ENCODE peak calls at places on chromosomes 13 and 19, in seven cellular contexts. One of them, this sample, is unnamed.

GRCh38 chr19:5403968-5404640 is 51.1 kb upstream of the ZNRF4 start:
- DNase-seq in PC-3: peak
- DNase-seq in WERI-Rb-1: no peak
- DNase-seq in effector memory CD4-positive, alpha-beta T cell: no peak
- DNase-seq in suprapubic skin: no peak
- DNase-seq in GM23338: peak
- DNase-seq in mesendoderm: peak
- DNase-seq in this sample: no peak

GRCh38 chr19:4707322-4707721 is 16.3 kb downstream of the DPP9 start:
- DNase-seq in WERI-Rb-1: no peak
- DNase-seq in mesendoderm: no peak
- DNase-seq in suprapubic skin: no peak
- DNase-seq in GM23338: no peak
- DNase-seq in effector memory CD4-positive, alpha-beta T cell: no peak
- DNase-seq in PC-3: no peak
- DNase-seq in this sample: no peak

GRCh38 chr13:99796175-99796819 is 175.3 kb downstream of the ZIC5 start:
- DNase-seq in suprapubic skin: no peak
- DNase-seq in mesendoderm: peak
- DNase-seq in effector memory CD4-positive, alpha-beta T cell: no peak
- DNase-seq in PC-3: peak
- DNase-seq in GM23338: peak
- DNase-seq in WERI-Rb-1: no peak
- DNase-seq in this sample: no peak

GRCh38 chr19:15631817-15632216 is 8.9 kb upstream of the CYP4F3 start:
- DNase-seq in GM23338: peak
- DNase-seq in effector memory CD4-positive, alpha-beta T cell: no peak
- DNase-seq in PC-3: peak
- DNase-seq in suprapubic skin: no peak
- DNase-seq in mesendoderm: peak
- DNase-seq in WERI-Rb-1: peak
- DNase-seq in this sample: no peak

GRCh38 chr13:30108913-30109237 is 198.5 kb downstream of the KATNAL1 start:
- DNase-seq in suprapubic skin: peak
- DNase-seq in GM23338: no peak
- DNase-seq in mesendoderm: no peak
- DNase-seq in effector memory CD4-positive, alpha-beta T cell: no peak
- DNase-seq in PC-3: peak
- DNase-seq in WERI-Rb-1: no peak
- DNase-seq in this sample: no peak

GRCh38 chr13:93248627-93249047 is 22.0 kb downstream of the GPC6 start:
- DNase-seq in PC-3: peak
- DNase-seq in mesendoderm: peak
- DNase-seq in suprapubic skin: no peak
- DNase-seq in WERI-Rb-1: peak
- DNase-seq in effector memory CD4-positive, alpha-beta T cell: no peak
- DNase-seq in GM23338: peak
- DNase-seq in this sample: no peak

GRCh38 chr19:16064209-16064889 is 11.9 kb upstream of the TPM4 start:
- DNase-seq in suprapubic skin: no peak
- DNase-seq in mesendoderm: no peak
- DNase-seq in GM23338: no peak
- DNase-seq in effector memory CD4-positive, alpha-beta T cell: no peak
- DNase-seq in WERI-Rb-1: no peak
- DNase-seq in PC-3: no peak
- DNase-seq in this sample: no peak

GRCh38 chr13:113623491-113624234 is 34.3 kb downstream of the ATP4B start:
- DNase-seq in GM23338: no peak
- DNase-seq in PC-3: no peak
- DNase-seq in suprapubic skin: peak
- DNase-seq in WERI-Rb-1: no peak
- DNase-seq in mesendoderm: no peak
- DNase-seq in effector memory CD4-positive, alpha-beta T cell: no peak
- DNase-seq in this sample: no peak

GRCh38 chr19:23283925-23284324 is 33.7 kb upstream of the ZNF724 start:
- DNase-seq in mesendoderm: peak
- DNase-seq in WERI-Rb-1: peak
- DNase-seq in PC-3: peak
- DNase-seq in effector memory CD4-positive, alpha-beta T cell: peak
- DNase-seq in suprapubic skin: no peak
- DNase-seq in GM23338: peak
- DNase-seq in this sample: no peak

GRCh38 chr19:32717496-32717895 is 2.1 kb upstream of the TDRD12 start:
- DNase-seq in WERI-Rb-1: no peak
- DNase-seq in PC-3: no peak
- DNase-seq in effector memory CD4-positive, alpha-beta T cell: no peak
- DNase-seq in mesendoderm: no peak
- DNase-seq in suprapubic skin: no peak
- DNase-seq in GM23338: no peak
- DNase-seq in this sample: no peak

GRCh38 chr13:109271991-109272454 is 514.4 kb downstream of the IRS2 start:
- DNase-seq in mesendoderm: peak
- DNase-seq in GM23338: no peak
- DNase-seq in WERI-Rb-1: no peak
- DNase-seq in PC-3: peak
- DNase-seq in effector memory CD4-positive, alpha-beta T cell: no peak
- DNase-seq in suprapubic skin: no peak
- DNase-seq in this sample: no peak

GRCh38 chr19:40803857-40804782 is 5.1 kb downstream of the EGLN2 start:
- DNase-seq in GM23338: peak
- DNase-seq in mesendoderm: peak
- DNase-seq in WERI-Rb-1: peak
- DNase-seq in suprapubic skin: no peak
- DNase-seq in PC-3: peak
- DNase-seq in effector memory CD4-positive, alpha-beta T cell: peak
- DNase-seq in this sample: no peak

GRCh38 chr13:50574731-50575130 is 268.8 kb downstream of the DLEU7 start:
- DNase-seq in WERI-Rb-1: no peak
- DNase-seq in mesendoderm: no peak
- DNase-seq in GM23338: no peak
- DNase-seq in effector memory CD4-positive, alpha-beta T cell: no peak
- DNase-seq in suprapubic skin: no peak
- DNase-seq in PC-3: no peak
- DNase-seq in this sample: no peak

GRCh38 chr19:49911381-49912145 is 14.9 kb upstream of the IL4I1 start:
- DNase-seq in PC-3: no peak
- DNase-seq in mesendoderm: no peak
- DNase-seq in effector memory CD4-positive, alpha-beta T cell: no peak
- DNase-seq in WERI-Rb-1: no peak
- DNase-seq in GM23338: no peak
- DNase-seq in suprapubic skin: no peak
- DNase-seq in this sample: no peak

GRCh38 chr13:21231426-21231945 is 55.0 kb downstream of the MRPL57 start:
- DNase-seq in effector memory CD4-positive, alpha-beta T cell: no peak
- DNase-seq in GM23338: no peak
- DNase-seq in WERI-Rb-1: no peak
- DNase-seq in PC-3: no peak
- DNase-seq in mesendoderm: no peak
- DNase-seq in suprapubic skin: no peak
- DNase-seq in this sample: no peak

GRCh38 chr13:87089391-87089790 is 581.8 kb upstream of the SLITRK5 start:
- DNase-seq in effector memory CD4-positive, alpha-beta T cell: no peak
- DNase-seq in mesendoderm: peak
- DNase-seq in PC-3: peak
- DNase-seq in GM23338: peak
- DNase-seq in WERI-Rb-1: no peak
- DNase-seq in suprapubic skin: no peak
- DNase-seq in this sample: no peak

GRCh38 chr19:47381653-47382279 is 32.7 kb downstream of the DHX34 start:
- DNase-seq in effector memory CD4-positive, alpha-beta T cell: no peak
- DNase-seq in WERI-Rb-1: no peak
- DNase-seq in mesendoderm: no peak
- DNase-seq in GM23338: no peak
- DNase-seq in suprapubic skin: no peak
- DNase-seq in PC-3: no peak
- DNase-seq in this sample: no peak

GRCh38 chr19:48446579-48446978 is 796 bp downstream of the GRWD1 start:
- DNase-seq in effector memory CD4-positive, alpha-beta T cell: no peak
- DNase-seq in suprapubic skin: no peak
- DNase-seq in WERI-Rb-1: no peak
- DNase-seq in GM23338: no peak
- DNase-seq in PC-3: no peak
- DNase-seq in mesendoderm: no peak
- DNase-seq in this sample: no peak
- H3K27ac ChIP-seq in effector memory CD4-positive, alpha-beta T cell: peak
- H3K27ac ChIP-seq in suprapubic skin: no peak
- H3K27ac ChIP-seq in WERI-Rb-1: peak
- H3K27ac ChIP-seq in GM23338: peak
- H3K27ac ChIP-seq in PC-3: peak
- H3K27ac ChIP-seq in mesendoderm: no peak
- H3K27ac ChIP-seq in this sample: no peak

GRCh38 chr19:11355160-11356073 is at the start of gene PLPPR2:
- DNase-seq in PC-3: peak
- DNase-seq in suprapubic skin: peak
- DNase-seq in GM23338: peak
- DNase-seq in WERI-Rb-1: peak
- DNase-seq in effector memory CD4-positive, alpha-beta T cell: peak
- DNase-seq in mesendoderm: peak
- DNase-seq in this sample: peak
- H3K27ac ChIP-seq in PC-3: no peak
- H3K27ac ChIP-seq in suprapubic skin: peak
- H3K27ac ChIP-seq in GM23338: no peak
- H3K27ac ChIP-seq in WERI-Rb-1: peak
- H3K27ac ChIP-seq in effector memory CD4-positive, alpha-beta T cell: no peak
- H3K27ac ChIP-seq in mesendoderm: no peak
- H3K27ac ChIP-seq in this sample: peak

DNA sequence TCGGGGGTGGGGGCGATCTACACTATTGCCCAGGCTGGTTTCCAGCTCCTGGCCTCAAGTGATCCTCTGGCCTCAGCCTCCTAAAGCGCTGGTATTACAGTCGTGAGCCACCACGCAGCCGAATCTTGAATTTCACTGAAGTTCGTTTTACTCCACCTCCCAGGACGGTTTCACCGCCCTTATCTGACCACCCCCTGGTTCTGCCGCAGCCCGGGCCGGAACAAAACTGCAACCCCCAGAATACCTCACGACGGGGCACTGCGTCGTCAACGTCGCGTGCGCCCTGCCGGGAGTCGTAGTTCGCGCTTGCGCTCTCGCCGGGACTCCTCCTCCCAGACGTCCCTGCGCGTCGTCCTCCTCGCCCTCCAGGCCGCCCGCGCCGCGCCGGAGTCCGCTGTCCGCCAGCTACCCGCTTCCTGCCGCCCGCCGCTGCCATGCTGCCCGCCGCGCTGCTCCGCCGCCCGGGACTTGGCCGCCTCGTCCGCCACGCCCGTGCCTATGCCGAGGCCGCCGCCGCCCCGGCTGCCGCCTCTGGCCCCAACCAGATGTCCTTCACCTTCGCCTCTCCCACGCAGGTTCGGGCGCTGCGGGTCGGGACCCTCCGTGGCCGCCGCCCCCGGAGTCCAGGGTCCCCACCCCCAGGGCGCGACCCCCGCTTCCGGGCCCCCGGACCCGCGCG is at the start of gene ATP5F1D:
- DNase-seq in suprapubic skin: peak
- DNase-seq in PC-3: peak
- DNase-seq in effector memory CD4-positive, alpha-beta T cell: peak
- DNase-seq in GM23338: peak
- DNase-seq in mesendoderm: peak
- DNase-seq in WERI-Rb-1: peak
- DNase-seq in this sample: peak
- H3K27ac ChIP-seq in suprapubic skin: peak
- H3K27ac ChIP-seq in PC-3: peak
- H3K27ac ChIP-seq in effector memory CD4-positive, alpha-beta T cell: peak
- H3K27ac ChIP-seq in GM23338: no peak
- H3K27ac ChIP-seq in mesendoderm: no peak
- H3K27ac ChIP-seq in WERI-Rb-1: peak
- H3K27ac ChIP-seq in this sample: peak

GRCh38 chr19:29505034-29505824 is 20.6 kb upstream of the VSTM2B start:
- DNase-seq in mesendoderm: no peak
- DNase-seq in GM23338: no peak
- DNase-seq in suprapubic skin: no peak
- DNase-seq in effector memory CD4-positive, alpha-beta T cell: no peak
- DNase-seq in WERI-Rb-1: no peak
- DNase-seq in PC-3: no peak
- DNase-seq in this sample: peak
- H3K27ac ChIP-seq in mesendoderm: no peak
- H3K27ac ChIP-seq in GM23338: no peak
- H3K27ac ChIP-seq in suprapubic skin: no peak
- H3K27ac ChIP-seq in effector memory CD4-positive, alpha-beta T cell: no peak
- H3K27ac ChIP-seq in WERI-Rb-1: no peak
- H3K27ac ChIP-seq in PC-3: no peak
- H3K27ac ChIP-seq in this sample: peak

This sample was measured in substantia nigra.